ENCODE peak calls at places on chromosome 11, in eight cellular contexts. C is transverse colon, F is heart left ventricle, V is upper lobe of right lung, P is heart right ventricle, Z is ovary, M is K562, T is dorsolateral prefrontal cortex. G is an unnamed sample. For H3K27me3, the result is how much of the 10 kb centered on the place peaks cover.

GRCh38 chr11:15662285-15662684 is 547.6 kb downstream of the INSC start:
- DNase-seq in C (no peak), P (no peak), T (no peak), Z (no peak), V (no peak), M (no peak), F (no peak), G (no peak)

GRCh38 chr11:129894281-129895125 is 875 bp downstream of the NFRKB start:
- DNase-seq in P (no peak), M (peak), F (no peak), Z (no peak), T (no peak), C (no peak), V (no peak), G (no peak)

GRCh38 chr11:121561716-121562115 is 108.9 kb upstream of the SORL1-AS1 start:
- DNase-seq in F (no peak), T (no peak), V (no peak), M (no peak), Z (no peak), P (no peak), C (no peak), G (no peak)

GRCh38 chr11:134571301-134571700 is 159.3 kb upstream of the B3GAT1 start:
- DNase-seq in C (no peak), M (no peak), T (no peak), P (no peak), Z (no peak), F (no peak), V (no peak), G (no peak)

GRCh38 chr11:36091256-36091811 is 147.5 kb downstream of the LDLRAD3 start:
- DNase-seq in F (no peak), Z (no peak), V (no peak), P (no peak), T (no peak), M (peak), C (no peak), G (no peak)

GRCh38 chr11:45933846-45934579 is 11.6 kb downstream of the LARGE2 start:
- DNase-seq in V (peak), C (no peak), P (no peak), F (no peak), M (no peak), T (no peak), Z (no peak), G (no peak)

GRCh38 chr11:60947666-60948065 is 4.3 kb downstream of the SLC15A3 start:
- DNase-seq in C (no peak), P (no peak), T (no peak), V (no peak), Z (no peak), M (no peak), F (no peak), G (no peak)

GRCh38 chr11:123567466-123567865 is 87.0 kb downstream of the SCN3B start:
- DNase-seq in F (no peak), C (no peak), M (no peak), V (no peak), Z (no peak), T (no peak), P (no peak), G (no peak)

GRCh38 chr11:9053631-9054030 is 37.8 kb downstream of the SCUBE2 start:
- DNase-seq in Z (no peak), P (no peak), F (no peak), M (no peak), V (no peak), C (no peak), T (no peak), G (peak)

GRCh38 chr11:44789466-44789865 is 62.7 kb downstream of the TSPAN18 start:
- DNase-seq in F (no peak), V (no peak), T (no peak), C (no peak), Z (no peak), M (no peak), P (no peak), G (no peak)

GRCh38 chr11:133966924-133967598 is 10.3 kb upstream of the IGSF9B start:
- DNase-seq in T (peak), V (no peak), P (peak), Z (peak), M (peak), C (peak), F (peak), G (no peak)

GRCh38 chr11:64766881-64767280 is 7.1 kb upstream of the PYGM start:
- DNase-seq in V (peak), F (no peak), T (no peak), Z (no peak), M (no peak), P (no peak), C (no peak), G (no peak)

GRCh38 chr11:112689851-112690250 is 271.4 kb upstream of the NCAM1 start:
- DNase-seq in C (no peak), V (no peak), T (no peak), M (no peak), P (no peak), Z (no peak), F (no peak), G (no peak)

GRCh38 chr11:75249704-75250103 is 9.1 kb downstream of the TPBGL start:
- DNase-seq in T (no peak), V (peak), Z (no peak), M (no peak), P (no peak), F (no peak), C (no peak), G (no peak)

GRCh38 chr11:96050435-96051182 is 126.7 kb upstream of the MTMR2 start:
- DNase-seq in T (no peak), P (no peak), C (no peak), V (no peak), F (no peak), M (no peak), Z (no peak), G (no peak)

GRCh38 chr11:104380358-104380757 is 216.4 kb upstream of the PDGFD start:
- DNase-seq in T (no peak), Z (no peak), V (no peak), M (no peak), F (no peak), C (no peak), P (no peak), G (no peak)

GRCh38 chr11:13339196-13340153 is 61.9 kb downstream of the BMAL1 start:
- DNase-seq in F (no peak), Z (peak), P (no peak), C (no peak), V (no peak), M (peak), T (no peak), G (peak)

GRCh38 chr11:96893988-96894387 is 504.2 kb downstream of the JRKL start:
- DNase-seq in P (no peak), T (no peak), V (no peak), Z (no peak), C (no peak), F (no peak), M (no peak), G (no peak)

GRCh38 chr11:113477321-113477720 is 2.1 kb upstream of the DRD2 start:
- DNase-seq in F (no peak), T (no peak), M (peak), C (no peak), Z (no peak), V (no peak), P (no peak), G (no peak)

GRCh38 chr11:68727783-68728182 is 23.5 kb downstream of the TESMIN start:
- DNase-seq in T (no peak), V (no peak), M (no peak), P (no peak), F (no peak), Z (no peak), C (no peak), G (no peak)

GRCh38 chr11:63670738-63671321 is 346 bp downstream of the ATL3 start:
- DNase-seq in C (peak), P (peak), V (peak), T (peak), Z (peak), M (peak), F (peak), G (no peak)

GRCh38 chr11:96257972-96258951 is 84.7 kb downstream of the MAML2 start:
- DNase-seq in V (no peak), P (no peak), M (no peak), T (no peak), Z (no peak), F (no peak), C (no peak), G (no peak)

GRCh38 chr11:111429066-111429506 is 50.0 kb upstream of the POU2AF1 start:
- DNase-seq in Z (peak), V (no peak), T (no peak), P (no peak), C (peak), F (peak), M (peak), G (no peak)

GRCh38 chr11:45158891-45159605 is 12.6 kb downstream of the PRDM11 start:
- DNase-seq in F (peak), P (peak), C (no peak), Z (peak), M (no peak), T (no peak), V (peak), G (no peak)

GRCh38 chr11:28606930-28607329 is 498.7 kb downstream of the METTL15 start:
- DNase-seq in Z (no peak), M (no peak), F (no peak), T (no peak), P (no peak), V (no peak), C (no peak), G (no peak)

GRCh38 chr11:92707665-92708064 is 261.8 kb upstream of the MTNR1B start:
- DNase-seq in M (no peak), P (no peak), V (no peak), F (no peak), C (no peak), Z (no peak), T (no peak), G (no peak)

GRCh38 chr11:126914941-126915340 is 85.6 kb downstream of the KIRREL3 start:
- DNase-seq in M (no peak), C (no peak), V (no peak), Z (no peak), P (no peak), T (no peak), F (no peak), G (no peak)

GRCh38 chr11:34150494-34151151 is 45.2 kb downstream of the NAT10 start:
- DNase-seq in C (no peak), V (no peak), Z (no peak), P (no peak), F (no peak), M (no peak), T (no peak), G (no peak)

GRCh38 chr11:64086263-64086938 is 50.7 kb downstream of the FLRT1 start:
- DNase-seq in T (peak), V (no peak), F (peak), Z (peak), C (peak), M (no peak), P (peak), G (no peak)

GRCh38 chr11:31445621-31446020 is 63.8 kb downstream of the IMMP1L start:
- DNase-seq in V (no peak), C (no peak), Z (no peak), F (no peak), M (no peak), T (no peak), P (no peak), G (no peak)

GRCh38 chr11:14261094-14261493 is 97.9 kb downstream of the RRAS2 start:
- DNase-seq in C (no peak), Z (no peak), T (no peak), M (no peak), V (no peak), F (no peak), P (no peak), G (no peak)

GRCh38 chr11:126084608-126084912 is 21.9 kb upstream of the CDON start:
- DNase-seq in T (no peak), Z (no peak), F (no peak), V (no peak), P (no peak), M (no peak), C (no peak), G (no peak)

GRCh38 chr11:74462009-74462408 is 5.3 kb downstream of the KCNE3 start:
- DNase-seq in C (peak), M (peak), F (peak), Z (peak), P (peak), V (peak), T (peak), G (no peak)

GRCh38 chr11:82732734-82733443 is 775 bp downstream of the FAM181B start:
- DNase-seq in C (peak), V (peak), T (no peak), Z (peak), P (peak), F (peak), M (no peak), G (no peak)
- H3K27me3 ChIP-seq in C (half or more), V (half or more), T (under half), Z (under half), P (half or more), F (under half), M (under half), G (under half)

GRCh38 chr11:77198440-77198849 is 70.4 kb downstream of the MYO7A start:
- DNase-seq in M (peak), C (no peak), Z (no peak), P (no peak), V (peak), T (peak), F (no peak), G (no peak)
- TF ChIP-seq CTCF in M (peak), C (no peak), Z (no peak), P (no peak), V (no peak), T (no peak), F (no peak), G (peak)

GRCh38 chr11:69775163-69775755 is at the start of gene FGF4:
- DNase-seq in M (no peak), V (no peak), T (no peak), C (no peak), F (no peak), Z (no peak), P (no peak), G (no peak)
- H3K27me3 ChIP-seq in M (under half), V (half or more), T (half or more), C (half or more), F (under half), Z (under half), P (half or more), G (half or more)

GRCh38 chr11:844693-845644 is 2.3 kb downstream of the TSPAN4 start:
- DNase-seq in P (peak), V (peak), F (peak), T (no peak), C (peak), M (peak), Z (peak), G (no peak)

GRCh38 chr11:841981-842369 is 354 bp downstream of the POLR2L start:
- DNase-seq in Z (no peak), F (no peak), C (no peak), P (no peak), M (no peak), V (no peak), T (no peak), G (no peak)

GRCh38 chr11:843818-844692 is 1.4 kb downstream of the TSPAN4 start:
- DNase-seq in V (peak), T (no peak), F (peak), C (peak), P (peak), M (peak), Z (peak), G (no peak)

GRCh38 chr11:842370-843002 is at the start of the genes POLR2L and TSPAN4:
- DNase-seq in C (peak), P (peak), T (peak), Z (peak), F (peak), V (peak), M (peak), G (no peak)

DNA sequence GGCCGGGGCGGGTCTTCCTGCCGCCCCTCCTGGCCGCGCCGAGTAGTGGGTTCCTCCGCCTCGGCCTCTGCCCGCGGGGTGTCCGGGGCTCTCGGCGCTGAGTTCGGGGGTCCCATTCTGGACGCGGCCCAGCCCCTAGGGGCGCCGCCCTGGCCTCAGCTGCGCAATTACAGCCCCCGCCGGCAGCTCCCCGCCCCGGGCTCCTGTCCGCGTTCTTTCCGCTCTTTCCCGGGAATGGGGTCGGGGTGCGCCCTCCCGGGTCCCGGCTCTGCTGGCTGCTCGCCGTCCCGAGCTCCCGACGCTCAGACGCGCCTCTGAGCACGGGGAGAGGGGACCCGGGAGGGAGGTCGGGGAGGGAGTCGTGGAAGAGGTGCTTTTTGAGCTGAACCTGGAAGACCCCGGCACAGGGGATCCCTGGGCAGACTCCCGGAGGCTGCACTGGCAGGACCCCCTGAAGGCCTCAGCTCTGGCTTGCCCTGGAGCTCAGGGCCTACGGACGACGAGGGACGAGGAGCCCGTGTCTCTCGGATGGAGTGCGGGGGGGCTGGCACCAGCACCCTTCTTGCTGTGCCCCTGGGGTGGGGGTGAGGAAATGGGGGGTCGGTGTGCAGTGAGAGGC is 543 bp downstream of the TSPAN4 start:
- DNase-seq in F (no peak), P (peak), V (no peak), C (no peak), M (no peak), T (no peak), Z (no peak), G (no peak)
- TF ChIP-seq CTCF in F (no peak), P (peak), V (peak), C (no peak), M (peak), T (no peak), Z (no peak), G (no peak)

GRCh38 chr11:8022876-8023275 is 35.7 kb downstream of the EIF3F start:
- DNase-seq in F (no peak), C (no peak), T (no peak), P (no peak), Z (no peak), M (no peak), V (peak), G (no peak)
- H3K27me3 ChIP-seq in F (under half), C (under half), T (under half), P (under half), Z (under half), M (under half), V (under half), G (under half)

DNA sequence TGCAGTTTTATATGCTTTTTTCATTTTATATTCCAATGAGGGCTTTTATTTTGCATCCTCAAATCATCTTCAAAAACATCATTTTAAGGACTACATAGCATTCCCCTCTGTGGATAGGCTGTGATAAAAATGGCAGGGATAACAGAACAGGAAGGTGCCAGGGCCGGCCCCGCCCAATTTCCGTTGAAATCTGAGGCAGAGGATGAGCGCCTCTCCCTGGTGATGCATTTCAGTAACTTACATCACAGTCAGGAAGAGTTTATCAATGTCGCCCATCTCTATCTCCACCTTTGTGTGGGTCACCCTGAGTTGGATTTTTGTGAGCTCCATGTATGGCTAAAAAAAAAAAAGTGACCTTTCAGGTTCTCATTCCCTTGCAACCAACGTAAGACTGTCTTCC is 201.6 kb downstream of the DSCAML1 start:
- DNase-seq in F (no peak), T (no peak), V (no peak), C (no peak), P (no peak), Z (no peak), M (peak), G (no peak)
- TF ChIP-seq CTCF in F (no peak), T (no peak), V (no peak), C (no peak), P (no peak), Z (no peak), M (peak), G (no peak)

DNA sequence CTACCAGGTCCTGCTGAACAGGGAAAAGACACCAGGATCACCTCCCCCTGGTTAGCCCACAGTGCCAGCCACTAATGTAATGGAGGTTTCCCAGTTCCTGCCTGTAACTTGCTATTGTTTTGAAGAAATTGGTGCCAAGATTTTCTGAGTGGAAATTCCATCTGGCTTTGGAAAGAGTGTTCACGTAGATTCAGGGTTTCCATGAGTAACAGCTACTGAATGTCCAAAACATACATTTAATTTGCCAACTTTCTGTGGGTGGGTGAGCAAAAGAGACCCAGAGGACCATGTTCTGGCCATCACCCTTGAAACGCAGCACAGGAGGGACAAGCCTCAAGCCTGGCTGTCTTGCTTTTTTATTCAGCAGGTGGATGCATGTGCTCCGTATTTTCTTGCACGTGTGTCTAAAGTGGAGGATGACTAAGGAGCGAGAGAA is 8.8 kb upstream of the DKK3 start:
- DNase-seq in P (no peak), F (peak), T (no peak), Z (no peak), M (no peak), C (no peak), V (no peak), G (no peak)
- H3K27me3 ChIP-seq in P (under half), F (under half), T (under half), Z (under half), M (under half), C (under half), V (under half), G (under half)

GRCh38 chr11:17602105-17603001 is 55.3 kb downstream of the OTOG start:
- DNase-seq in F (no peak), M (no peak), Z (no peak), V (no peak), P (no peak), T (no peak), C (no peak), G (no peak)

GRCh38 chr11:17603056-17603825 is 56.2 kb downstream of the OTOG start:
- DNase-seq in V (no peak), M (no peak), C (no peak), T (no peak), Z (no peak), F (no peak), P (no peak), G (no peak)

GRCh38 chr11:17600316-17601205 is 53.5 kb downstream of the OTOG start:
- DNase-seq in T (no peak), Z (no peak), C (no peak), P (no peak), M (no peak), F (no peak), V (no peak), G (no peak)

GRCh38 chr11:17599460-17599925 is 52.4 kb downstream of the OTOG start:
- DNase-seq in Z (peak), M (no peak), T (no peak), F (no peak), P (no peak), C (no peak), V (peak), G (no peak)

GRCh38 chr11:17601206-17602075 is 54.4 kb downstream of the OTOG start:
- DNase-seq in P (no peak), F (no peak), C (no peak), V (no peak), T (no peak), Z (no peak), M (peak), G (no peak)
- TF ChIP-seq CTCF in P (no peak), F (no peak), C (no peak), V (no peak), T (no peak), Z (no peak), M (peak), G (no peak)

G was measured in kidney epithelial cell.